ENCODE peak calls at places on chromosomes 4 and X, in six cellular contexts. K is tibial nerve, B is stomach, F is HepG2, P is HCT116, R is uterus. E is an unnamed sample.

GRCh38 chrX:41010188-41010846 is 74.9 kb upstream of the USP9X start:
- DNase-seq in K (peak), B (peak), F (peak), P (no peak), R (peak), E (peak)

GRCh38 chr4:183596056-183596757 is 62.8 kb downstream of the RWDD4 start:
- DNase-seq in K (no peak), B (no peak), F (no peak), P (no peak), R (no peak), E (no peak)

GRCh38 chr4:137532869-137533236 is 559 bp upstream of the PCDH18 start:
- DNase-seq in K (no peak), B (no peak), F (no peak), P (no peak), R (no peak), E (no peak)

GRCh38 chrX:54808109-54808604 is 612 bp downstream of the MAGED2 start:
- DNase-seq in K (peak), B (peak), F (peak), P (peak), R (peak), E (no peak)

GRCh38 chr4:88964450-88964849 is 92.5 kb downstream of the FAM13A start:
- DNase-seq in K (no peak), B (no peak), F (no peak), P (peak), R (no peak), E (peak)

GRCh38 chr4:74097161-74097560 is 1.8 kb downstream of the CXCL2 start:
- DNase-seq in K (no peak), B (no peak), F (no peak), P (no peak), R (no peak), E (no peak)

GRCh38 chr4:65170768-65171514 is 499.3 kb downstream of the EPHA5 start:
- DNase-seq in K (no peak), B (no peak), F (no peak), P (no peak), R (no peak), E (no peak)

GRCh38 chr4:87465739-87466366 is 43.5 kb downstream of the NUDT9 start:
- DNase-seq in K (peak), B (no peak), F (peak), P (peak), R (no peak), E (peak)

GRCh38 chr4:4655901-4656300 is 114.1 kb upstream of the STX18 start:
- DNase-seq in K (no peak), B (no peak), F (no peak), P (no peak), R (no peak), E (no peak)

GRCh38 chrX:84219551-84219950 is 31.6 kb upstream of the RPS6KA6 start:
- DNase-seq in K (no peak), B (no peak), F (no peak), P (no peak), R (no peak), E (no peak)

GRCh38 chrX:41314204-41314603 is 19.8 kb upstream of the DDX3X start:
- DNase-seq in K (no peak), B (no peak), F (no peak), P (no peak), R (no peak), E (no peak)

GRCh38 chr4:24497221-24497620 is 87.1 kb downstream of the DHX15 start:
- DNase-seq in K (no peak), B (no peak), F (no peak), P (no peak), R (no peak), E (no peak)
- TF ChIP-seq POLR2A in K (no peak), B (no peak), F (no peak), P (no peak), R (no peak), E (no peak)

GRCh38 chr4:143336828-143337599 is at the start of gene GAB1:
- DNase-seq in K (peak), B (peak), F (peak), P (no peak), R (peak), E (peak)
- TF ChIP-seq POLR2A in K (no peak), B (no peak), F (peak), P (no peak), R (peak), E (peak)

DNA sequence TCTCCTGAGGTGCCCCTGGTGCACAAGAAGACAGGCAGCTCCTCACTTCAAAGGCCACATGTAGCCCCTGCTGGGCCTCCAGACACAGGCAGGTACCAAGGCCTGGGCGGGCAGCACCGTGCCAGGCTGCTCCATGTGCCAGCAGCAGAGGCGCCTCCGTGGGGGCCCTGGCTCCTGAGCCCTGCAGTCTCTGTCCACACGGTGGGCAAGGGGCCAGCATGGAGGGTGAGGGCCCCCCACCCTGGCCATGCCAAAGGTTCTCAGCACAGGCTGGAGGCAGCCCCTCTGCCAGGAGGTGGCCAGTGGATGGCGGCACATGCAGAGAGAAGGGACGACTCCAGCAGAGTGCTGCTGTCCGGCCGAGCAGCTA is 72.6 kb downstream of the FAM53A start:
- DNase-seq in K (no peak), B (no peak), F (no peak), P (no peak), R (no peak), E (no peak)
- TF ChIP-seq POLR2A in K (no peak), B (no peak), F (no peak), P (no peak), R (no peak), E (no peak)

GRCh38 chr4:151389316-151389715 is 19.7 kb upstream of the FHIP1A start:
- DNase-seq in K (no peak), B (no peak), F (no peak), P (no peak), R (no peak), E (no peak)
- TF ChIP-seq POLR2A in K (no peak), B (no peak), F (no peak), P (no peak), R (no peak), E (no peak)

GRCh38 chr4:75514131-75514948 is at the start of the genes RCHY1 and THAP6:
- DNase-seq in K (peak), B (peak), F (peak), P (peak), R (peak), E (peak)
- TF ChIP-seq POLR2A in K (no peak), B (peak), F (peak), P (peak), R (peak), E (peak)

GRCh38 chr4:7187297-7187592 is 5.1 kb upstream of the SORCS2 start:
- DNase-seq in K (no peak), B (no peak), F (no peak), P (no peak), R (peak), E (no peak)

GRCh38 chr4:7186081-7186480 is 6.3 kb upstream of the SORCS2 start:
- DNase-seq in K (no peak), B (no peak), F (peak), P (no peak), R (peak), E (peak)

GRCh38 chr4:7186516-7187296 is 5.6 kb upstream of the SORCS2 start:
- DNase-seq in K (no peak), B (no peak), F (no peak), P (no peak), R (peak), E (no peak)

GRCh38 chr4:7183780-7184460 is 8.4 kb upstream of the SORCS2 start:
- DNase-seq in K (no peak), B (no peak), F (no peak), P (no peak), R (peak), E (no peak)

GRCh38 chr4:7185487-7186030 is 6.8 kb upstream of the SORCS2 start:
- DNase-seq in K (no peak), B (no peak), F (no peak), P (no peak), R (peak), E (no peak)
- TF ChIP-seq POLR2A in K (no peak), B (no peak), F (no peak), P (no peak), R (no peak), E (no peak)

DNA sequence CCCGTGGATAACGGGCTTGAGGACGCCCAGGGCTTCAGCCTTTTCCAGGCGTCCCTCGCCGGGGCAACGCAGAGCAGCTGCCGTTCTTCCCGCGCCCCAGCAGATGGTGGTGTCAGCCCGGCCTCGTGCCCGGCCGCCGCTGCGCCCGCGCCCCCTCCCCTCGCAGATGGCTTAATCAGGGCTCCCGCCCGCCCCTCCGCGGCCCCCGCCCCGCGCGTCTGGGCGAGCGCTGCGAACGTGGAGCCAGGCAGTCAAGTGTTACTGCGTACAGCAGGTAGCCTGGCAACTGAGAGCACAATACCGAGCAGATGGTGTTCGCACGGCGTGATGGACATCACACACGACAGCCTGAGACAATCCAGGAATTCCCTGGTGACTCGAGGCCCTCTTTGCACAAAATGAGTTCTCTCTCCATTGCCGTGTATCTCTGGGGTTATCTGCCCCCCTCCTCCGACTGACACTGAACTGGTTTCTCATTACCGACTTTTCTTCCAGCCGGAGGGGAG is 69.3 kb downstream of the MGST2 start:
- DNase-seq in K (peak), B (peak), F (no peak), P (no peak), R (peak), E (peak)
- TF ChIP-seq POLR2A in K (no peak), B (no peak), F (no peak), P (no peak), R (peak), E (no peak)

DNA sequence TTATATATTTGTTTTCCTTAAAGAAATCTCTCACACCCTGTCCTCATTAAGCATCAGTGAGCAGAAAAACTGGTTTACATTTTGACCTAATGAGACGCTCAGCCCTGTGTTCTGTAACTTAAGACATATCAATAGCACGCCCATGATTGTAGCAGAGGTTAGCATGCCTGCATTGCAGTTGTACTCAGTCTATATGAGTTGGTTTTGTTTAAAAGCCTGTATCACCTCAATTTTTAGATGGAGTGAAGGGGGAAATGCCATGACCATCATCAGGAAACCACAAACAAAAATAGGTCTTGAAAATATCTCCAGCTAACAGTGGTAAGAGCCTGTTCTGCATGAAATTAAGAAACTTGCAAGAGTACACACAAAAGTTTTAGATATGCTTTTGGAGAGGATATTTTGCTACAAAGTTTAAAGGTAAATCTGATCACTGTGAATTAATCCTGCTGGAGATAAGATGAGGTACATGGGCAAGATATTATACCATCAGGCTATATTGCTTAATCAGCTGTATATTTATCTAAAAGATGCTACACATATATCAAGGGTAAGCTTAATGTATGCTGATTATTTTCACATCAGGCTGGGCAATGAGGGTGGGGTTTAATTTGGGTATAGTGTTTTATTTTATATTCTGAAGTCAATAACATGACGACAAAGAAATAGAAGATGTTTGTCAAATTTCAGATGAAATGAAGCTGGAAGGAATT is 13.1 kb upstream of the COQ2 start:
- DNase-seq in K (no peak), B (no peak), F (no peak), P (no peak), R (no peak), E (no peak)
- TF ChIP-seq POLR2A in K (no peak), B (no peak), F (no peak), P (no peak), R (no peak), E (no peak)